ENCODE peak calls at places on chromosomes 7 and 10, in seven cellular contexts. P is AG09309, C is HFFc6, S is HFF-Myc, U is fibroblast of mammary gland, K is RWPE2, R is astrocyte of the cerebellum. G is an unnamed sample.

GRCh38 chr10:17655567-17656146 is 11.7 kb downstream of the STAM start:
- DNase-seq in P (no peak), C (peak), S (no peak), U (no peak), K (no peak), R (no peak), G (no peak)

GRCh38 chr7:27345164-27345887 is 102.7 kb downstream of the EVX1 start:
- DNase-seq in P (no peak), C (no peak), S (no peak), U (no peak), K (no peak), R (no peak), G (no peak)

GRCh38 chr10:568848-569247 is 120.6 kb downstream of the DIP2C start:
- DNase-seq in P (no peak), C (no peak), S (no peak), U (no peak), K (no peak), R (no peak), G (no peak)

GRCh38 chr10:3783313-3783689 is 1.7 kb downstream of the KLF6 start:
- DNase-seq in P (no peak), C (peak), S (no peak), U (no peak), K (no peak), R (no peak), G (peak)

GRCh38 chr10:97731346-97732051 is 5.4 kb upstream of the ZFYVE27 start:
- DNase-seq in P (no peak), C (peak), S (peak), U (peak), K (no peak), R (peak), G (peak)

GRCh38 chr7:42914009-42914725 is 2.3 kb upstream of the C7orf25 start:
- DNase-seq in P (peak), C (peak), S (no peak), U (peak), K (no peak), R (no peak), G (no peak)

GRCh38 chr7:34991938-34992840 is 45.1 kb downstream of the DPY19L1 start:
- DNase-seq in P (no peak), C (peak), S (no peak), U (peak), K (no peak), R (no peak), G (no peak)

GRCh38 chr7:113636727-113637421 is 281.9 kb downstream of the PPP1R3A start:
- DNase-seq in P (no peak), C (no peak), S (no peak), U (peak), K (no peak), R (no peak), G (peak)

GRCh38 chr10:126387041-126387908 is 1.0 kb downstream of the ADAM12 start:
- DNase-seq in P (peak), C (peak), S (no peak), U (peak), K (no peak), R (peak), G (no peak)

GRCh38 chr7:141920281-141920680 is 4.1 kb downstream of the OR9A4 start:
- DNase-seq in P (no peak), C (no peak), S (no peak), U (no peak), K (no peak), R (no peak), G (no peak)

GRCh38 chr10:44955408-44956070 is 4.1 kb upstream of the RASSF4 start:
- DNase-seq in P (no peak), C (no peak), S (no peak), U (no peak), K (no peak), R (no peak), G (no peak)

GRCh38 chr10:36385693-36386092 is 739.7 kb upstream of the ANKRD30A start:
- DNase-seq in P (no peak), C (no peak), S (no peak), U (peak), K (no peak), R (no peak), G (no peak)

GRCh38 chr10:34528320-34528719 is 286.8 kb downstream of the PARD3 start:
- DNase-seq in P (peak), C (peak), S (peak), U (peak), K (peak), R (peak), G (peak)

GRCh38 chr10:63554666-63555065 is 33.5 kb downstream of the REEP3 start:
- DNase-seq in P (peak), C (peak), S (peak), U (peak), K (peak), R (peak), G (peak)

GRCh38 chr7:68963547-68963946 is 634.7 kb upstream of the AUTS2 start:
- DNase-seq in P (peak), C (peak), S (no peak), U (peak), K (no peak), R (no peak), G (no peak)

GRCh38 chr10:100748251-100749058 is 3.1 kb downstream of the PAX2 start:
- DNase-seq in P (no peak), C (no peak), S (no peak), U (no peak), K (no peak), R (no peak), G (no peak)

GRCh38 chr7:39746162-39746782 is 122.9 kb downstream of the RALA start:
- DNase-seq in P (no peak), C (peak), S (peak), U (peak), K (no peak), R (peak), G (peak)

GRCh38 chr10:48306870-48307531 is 524 bp downstream of the MAPK8 start:
- DNase-seq in P (no peak), C (peak), S (no peak), U (peak), K (no peak), R (no peak), G (no peak)

GRCh38 chr10:32139223-32140073 is 83.2 kb upstream of the KIF5B start:
- DNase-seq in P (peak), C (peak), S (peak), U (peak), K (peak), R (peak), G (peak)

GRCh38 chr7:41710838-41711237 is 7.9 kb upstream of the INHBA start:
- DNase-seq in P (no peak), C (no peak), S (no peak), U (no peak), K (no peak), R (no peak), G (no peak)

GRCh38 chr7:128922496-128923410 is 12.2 kb upstream of the KCP start:
- DNase-seq in P (no peak), C (no peak), S (no peak), U (no peak), K (peak), R (no peak), G (no peak)

GRCh38 chr7:37419496-37419895 is 29.2 kb downstream of the ELMO1 start:
- DNase-seq in P (no peak), C (no peak), S (no peak), U (no peak), K (no peak), R (no peak), G (no peak)

GRCh38 chr10:125091891-125092290 is 68.5 kb downstream of the CTBP2 start:
- DNase-seq in P (no peak), C (peak), S (no peak), U (peak), K (no peak), R (no peak), G (no peak)

GRCh38 chr10:29820890-29821398 is 186.2 kb upstream of the SVIL start:
- DNase-seq in P (no peak), C (no peak), S (no peak), U (no peak), K (no peak), R (no peak), G (no peak)

GRCh38 chr7:101859411-101860106 is 42.1 kb downstream of the CUX1 start:
- DNase-seq in P (peak), C (no peak), S (no peak), U (peak), K (no peak), R (no peak), G (no peak)

GRCh38 chr7:7706556-7706955 is 11.9 kb downstream of the RPA3 start:
- DNase-seq in P (no peak), C (no peak), S (no peak), U (no peak), K (no peak), R (no peak), G (no peak)

GRCh38 chr10:8065651-8066050 is 11.2 kb downstream of the GATA3 start:
- DNase-seq in P (no peak), C (no peak), S (no peak), U (no peak), K (no peak), R (no peak), G (no peak)

GRCh38 chr7:66279912-66280311 is 74.8 kb downstream of the TPST1 start:
- DNase-seq in P (no peak), C (no peak), S (no peak), U (no peak), K (no peak), R (no peak), G (no peak)

GRCh38 chr10:35329520-35329919 is 6.8 kb upstream of the CCNY start:
- DNase-seq in P (no peak), C (no peak), S (no peak), U (no peak), K (no peak), R (no peak), G (no peak)

GRCh38 chr7:136194843-136195242 is 217.7 kb upstream of the MTPN start:
- DNase-seq in P (no peak), C (no peak), S (no peak), U (no peak), K (no peak), R (no peak), G (no peak)

GRCh38 chr7:22597845-22598244 is 97.9 kb upstream of the STEAP1B start:
- DNase-seq in P (peak), C (peak), S (peak), U (peak), K (no peak), R (no peak), G (no peak)

GRCh38 chr10:20221353-20221752 is 405.1 kb downstream of the PLXDC2 start:
- DNase-seq in P (no peak), C (no peak), S (no peak), U (no peak), K (no peak), R (no peak), G (no peak)

GRCh38 chr10:24255907-24256306 is 47.0 kb downstream of the KIAA1217 start:
- DNase-seq in P (no peak), C (no peak), S (no peak), U (no peak), K (peak), R (no peak), G (no peak)

GRCh38 chr10:43943825-43944360 is 295.2 kb upstream of the ZNF32 start:
- DNase-seq in P (no peak), C (no peak), S (no peak), U (no peak), K (no peak), R (no peak), G (no peak)

GRCh38 chr10:30557884-30558283 is 71.7 kb downstream of the LYZL2 start:
- DNase-seq in P (no peak), C (no peak), S (no peak), U (peak), K (no peak), R (peak), G (no peak)

GRCh38 chr10:48462482-48463020 is 142.3 kb downstream of the ARHGAP22 start:
- DNase-seq in P (no peak), C (no peak), S (no peak), U (no peak), K (no peak), R (no peak), G (no peak)

GRCh38 chr10:97195654-97196212 is 10.0 kb upstream of the SLIT1 start:
- DNase-seq in P (no peak), C (no peak), S (no peak), U (no peak), K (no peak), R (no peak), G (no peak)

GRCh38 chr10:119335671-119336353 is 128.4 kb downstream of the GRK5 start:
- DNase-seq in P (no peak), C (no peak), S (no peak), U (peak), K (no peak), R (no peak), G (no peak)

GRCh38 chr7:132394283-132395003 is 181.8 kb downstream of the PLXNA4 start:
- DNase-seq in P (no peak), C (no peak), S (no peak), U (peak), K (no peak), R (no peak), G (no peak)
- TF ChIP-seq CTCF in P (peak), C (peak), S (no peak), U (peak), K (peak), R (no peak), G (no peak)

GRCh38 chr10:103752680-103753248 is 102.6 kb downstream of the SH3PXD2A start:
- DNase-seq in P (no peak), C (no peak), S (no peak), U (peak), K (no peak), R (no peak), G (no peak)
- TF ChIP-seq CTCF in P (peak), C (peak), S (peak), U (peak), K (peak), R (peak), G (peak)

GRCh38 chr7:29853072-29853471 is 46.8 kb downstream of the WIPF3 start:
- DNase-seq in P (no peak), C (no peak), S (no peak), U (no peak), K (no peak), R (no peak), G (no peak)

GRCh38 chr7:29851487-29851886 is 45.2 kb downstream of the WIPF3 start:
- DNase-seq in P (no peak), C (no peak), S (no peak), U (no peak), K (no peak), R (no peak), G (no peak)

GRCh38 chr7:29852457-29852856 is 46.1 kb downstream of the WIPF3 start:
- DNase-seq in P (no peak), C (no peak), S (no peak), U (no peak), K (no peak), R (no peak), G (no peak)

GRCh38 chr7:29853775-29854174 is 47.5 kb downstream of the WIPF3 start:
- DNase-seq in P (no peak), C (no peak), S (no peak), U (no peak), K (no peak), R (no peak), G (no peak)

DNA sequence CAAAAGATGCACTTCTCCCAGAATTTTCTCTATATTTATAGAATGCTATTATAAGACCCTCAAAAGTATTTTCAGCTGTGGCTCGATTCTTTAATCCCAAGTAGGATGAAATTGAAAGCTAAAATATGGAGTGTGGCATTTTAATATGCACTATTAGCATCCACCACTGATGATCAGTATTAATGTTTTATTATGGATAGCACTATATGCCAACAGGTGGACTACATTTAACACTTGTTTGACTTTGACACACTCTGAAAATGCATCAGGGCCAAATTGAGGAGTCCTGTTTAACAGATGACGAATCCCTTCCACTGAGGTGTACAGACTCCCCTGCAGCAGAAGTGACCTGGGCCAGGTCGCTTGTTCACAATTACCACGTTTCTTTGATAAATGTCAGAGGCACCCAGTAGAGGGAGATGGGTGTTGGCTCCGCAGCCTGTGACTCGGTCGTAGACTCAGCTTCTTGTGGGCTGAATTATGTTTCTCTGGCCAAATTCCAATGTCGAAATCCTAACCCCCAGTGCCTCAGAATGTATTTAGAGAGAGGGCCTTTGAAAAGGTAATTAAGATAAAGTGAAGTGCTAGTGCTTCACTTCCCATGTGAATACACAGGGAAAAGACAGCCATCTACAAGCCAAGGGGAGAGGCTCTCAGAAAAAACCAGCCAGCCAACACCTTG is 48.1 kb downstream of the WIPF3 start:
- DNase-seq in P (no peak), C (no peak), S (no peak), U (peak), K (no peak), R (peak), G (no peak)
- TF ChIP-seq CTCF in P (no peak), C (no peak), S (no peak), U (no peak), K (peak), R (peak), G (no peak)

GRCh38 chr10:15381420-15381819 is 10.3 kb upstream of the FAM171A1 start:
- DNase-seq in P (no peak), C (no peak), S (no peak), U (no peak), K (no peak), R (no peak), G (no peak)

GRCh38 chr10:15374561-15374960 is 3.5 kb upstream of the FAM171A1 start:
- DNase-seq in P (no peak), C (no peak), S (no peak), U (no peak), K (no peak), R (no peak), G (no peak)

GRCh38 chr10:15374156-15374555 is 3.1 kb upstream of the FAM171A1 start:
- DNase-seq in P (no peak), C (no peak), S (no peak), U (no peak), K (no peak), R (no peak), G (no peak)

GRCh38 chr10:15379043-15379442 is 8.0 kb upstream of the FAM171A1 start:
- DNase-seq in P (no peak), C (no peak), S (no peak), U (no peak), K (no peak), R (no peak), G (no peak)

DNA sequence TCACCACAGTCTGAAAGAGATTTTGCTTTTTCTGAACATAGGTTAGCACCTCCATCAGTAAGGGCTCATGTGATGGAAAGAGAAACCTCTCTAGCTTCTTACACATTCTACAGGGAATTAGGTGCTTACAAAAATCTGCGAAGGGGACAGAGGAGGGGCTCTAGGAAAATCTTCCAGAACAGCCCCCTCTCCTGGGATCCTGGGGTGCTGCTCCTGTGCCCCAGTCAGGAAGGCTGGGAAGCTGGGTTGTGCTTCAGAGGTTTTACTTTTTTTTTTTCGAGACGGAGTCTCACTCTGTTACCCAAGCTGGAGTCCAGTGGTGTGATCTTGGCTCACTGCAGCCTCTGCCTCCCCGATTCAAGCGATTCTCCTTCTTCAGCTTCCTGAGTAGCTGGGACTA is 7.5 kb upstream of the FAM171A1 start:
- DNase-seq in P (no peak), C (no peak), S (no peak), U (no peak), K (no peak), R (no peak), G (no peak)
- TF ChIP-seq CTCF in P (no peak), C (peak), S (no peak), U (peak), K (no peak), R (no peak), G (no peak)

GRCh38 chr10:113292743-113293142 is 260.1 kb upstream of the HABP2 start:
- DNase-seq in P (no peak), C (no peak), S (no peak), U (no peak), K (no peak), R (no peak), G (no peak)
- TF ChIP-seq CTCF in P (no peak), C (no peak), S (no peak), U (no peak), K (no peak), R (no peak), G (no peak)